ENCODE peak calls at places on chromosomes 3 and 15, in ten cellular contexts. H is A549; C is GM12865; W is PC-3; U is CD4-positive, CD25-positive, alpha-beta regulatory T cell; T is GM23338; L is GM12878; Z is cardiac muscle cell; Y is kidney epithelial cell; R is heart left ventricle. D is an unnamed sample.

GRCh38 chr3:119990888-119991287 is 103.4 kb downstream of the GSK3B start:
- DNase-seq in H (no peak), C (no peak), W (peak), U (no peak), T (no peak), L (no peak), Z (no peak), Y (no peak), R (no peak), D (peak)

GRCh38 chr3:38003371-38003816 is 12.8 kb downstream of the VILL start:
- DNase-seq in H (peak), C (peak), W (peak), U (peak), T (peak), L (no peak), Z (peak), Y (no peak), R (peak), D (peak)

GRCh38 chr3:152460936-152461335 is 192.2 kb downstream of the MBNL1 start:
- DNase-seq in H (no peak), C (no peak), W (no peak), U (no peak), T (no peak), L (no peak), Z (no peak), Y (no peak), R (no peak), D (no peak)

GRCh38 chr3:15646924-15647511 is 45.5 kb downstream of the BTD start:
- DNase-seq in H (peak), C (peak), W (peak), U (no peak), T (no peak), L (no peak), Z (no peak), Y (peak), R (peak), D (peak)

GRCh38 chr15:38538328-38539007 is 26.1 kb downstream of the RASGRP1 start:
- DNase-seq in H (no peak), C (no peak), W (no peak), U (peak), T (no peak), L (no peak), Z (no peak), Y (no peak), R (no peak), D (no peak)

GRCh38 chr3:115833074-115833473 is 209.8 kb downstream of the GAP43 start:
- DNase-seq in H (no peak), C (no peak), W (no peak), U (no peak), T (no peak), L (no peak), Z (no peak), Y (no peak), R (no peak), D (peak)

GRCh38 chr3:190117995-190118394 is 2.7 kb downstream of the P3H2 start:
- DNase-seq in H (no peak), C (no peak), W (no peak), U (no peak), T (peak), L (no peak), Z (no peak), Y (no peak), R (no peak), D (peak)

GRCh38 chr3:50652709-50653108 is 22.0 kb upstream of the DOCK3 start:
- DNase-seq in H (peak), C (peak), W (peak), U (peak), T (peak), L (peak), Z (peak), Y (no peak), R (no peak), D (no peak)

GRCh38 chr3:170003881-170004356 is 33.9 kb upstream of the GPR160 start:
- DNase-seq in H (no peak), C (no peak), W (no peak), U (no peak), T (no peak), L (no peak), Z (no peak), Y (no peak), R (no peak), D (no peak)

GRCh38 chr3:142051351-142051750 is 98.0 kb downstream of the TFDP2 start:
- DNase-seq in H (no peak), C (no peak), W (no peak), U (no peak), T (no peak), L (no peak), Z (no peak), Y (no peak), R (no peak), D (no peak)

GRCh38 chr3:184260571-184261269 is 633 bp downstream of the CAMK2N2 start:
- DNase-seq in H (no peak), C (no peak), W (no peak), U (no peak), T (peak), L (no peak), Z (no peak), Y (no peak), R (no peak), D (no peak)

DNA sequence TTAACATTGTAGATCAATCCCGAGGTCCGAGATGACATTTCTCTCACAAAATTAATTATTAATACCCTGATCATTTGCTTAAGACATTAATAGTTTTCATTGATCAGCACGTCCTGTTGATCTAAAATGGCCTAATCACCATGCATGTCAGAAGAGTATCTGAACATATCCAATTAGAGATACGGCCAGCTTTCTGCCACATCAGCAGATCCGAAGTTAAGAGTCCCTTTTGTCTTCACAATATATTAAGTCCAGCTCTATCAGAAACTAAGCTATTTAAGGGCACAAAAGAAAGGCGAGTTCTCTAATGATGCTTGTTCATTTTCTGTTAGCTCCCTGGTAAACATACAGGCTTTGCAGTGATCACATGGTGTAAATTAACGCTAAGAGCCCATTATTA is 470.3 kb downstream of the CNTN4 start:
- DNase-seq in H (no peak), C (no peak), W (no peak), U (no peak), T (no peak), L (no peak), Z (no peak), Y (no peak), R (no peak), D (no peak)
- H3K4me3 ChIP-seq in H (no peak), C (no peak), W (no peak), U (no peak), T (no peak), L (no peak), Z (no peak), Y (no peak), R (no peak), D (no peak)

GRCh38 chr15:65841121-65841930 is 28.0 kb upstream of the RAB11A start:
- DNase-seq in H (no peak), C (no peak), W (no peak), U (no peak), T (no peak), L (no peak), Z (no peak), Y (peak), R (no peak), D (peak)
- H3K4me3 ChIP-seq in H (no peak), C (no peak), W (no peak), U (no peak), T (no peak), L (no peak), Z (no peak), Y (peak), R (no peak), D (peak)

GRCh38 chr15:76347507-76348055 is 11.0 kb downstream of the ISL2 start:
- DNase-seq in H (no peak), C (no peak), W (no peak), U (no peak), T (no peak), L (no peak), Z (peak), Y (no peak), R (no peak), D (no peak)
- H3K4me3 ChIP-seq in H (no peak), C (no peak), W (no peak), U (no peak), T (peak), L (no peak), Z (peak), Y (no peak), R (no peak), D (peak)

DNA sequence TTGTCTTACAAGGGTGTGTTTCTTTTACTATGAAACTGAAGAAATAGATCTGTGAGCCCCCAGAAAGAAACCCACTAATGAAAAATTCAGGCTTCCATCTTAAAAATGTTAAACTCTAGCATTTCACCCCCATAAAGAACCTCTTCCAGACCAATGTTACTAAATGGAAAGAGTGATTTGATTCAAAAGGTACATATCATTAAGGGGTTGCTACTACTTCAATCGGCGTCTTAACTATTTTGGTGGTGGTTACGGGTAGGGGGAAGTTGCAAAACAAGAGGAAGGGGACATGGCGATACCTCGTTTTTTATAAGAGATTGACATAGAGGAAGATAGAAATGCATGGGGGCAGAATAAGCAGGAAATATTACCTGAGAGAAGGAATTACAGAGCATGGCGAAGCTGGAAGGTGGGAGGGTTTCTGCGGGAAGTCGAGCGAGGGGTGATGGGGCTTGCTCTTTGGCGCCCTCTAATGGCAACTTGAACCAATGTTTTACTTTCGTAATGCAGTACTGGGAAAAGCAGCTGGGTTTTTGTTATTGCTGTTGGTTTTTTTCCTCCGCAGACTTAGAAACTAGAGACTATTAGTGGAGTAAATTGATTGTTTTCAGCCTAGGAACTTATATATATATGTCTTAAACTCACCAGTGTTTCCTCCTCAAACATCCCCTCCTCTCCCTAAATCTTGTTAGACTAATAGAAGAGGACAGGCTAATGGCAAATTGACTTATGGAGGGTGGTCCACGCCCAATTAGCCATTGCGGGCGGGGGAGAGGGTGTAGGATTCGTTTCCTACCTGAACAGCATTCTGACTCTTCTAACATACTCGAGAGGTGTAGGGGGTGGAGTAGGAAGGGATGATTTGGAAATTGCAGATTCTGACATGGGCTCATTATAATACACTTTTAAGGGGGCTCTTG is 11.3 kb upstream of the SOX2 start:
- DNase-seq in H (peak), C (peak), W (peak), U (peak), T (peak), L (peak), Z (peak), Y (peak), R (no peak), D (peak)
- H3K4me3 ChIP-seq in H (peak), C (peak), W (peak), U (peak), T (peak), L (no peak), Z (no peak), Y (no peak), R (no peak), D (peak)

DNA sequence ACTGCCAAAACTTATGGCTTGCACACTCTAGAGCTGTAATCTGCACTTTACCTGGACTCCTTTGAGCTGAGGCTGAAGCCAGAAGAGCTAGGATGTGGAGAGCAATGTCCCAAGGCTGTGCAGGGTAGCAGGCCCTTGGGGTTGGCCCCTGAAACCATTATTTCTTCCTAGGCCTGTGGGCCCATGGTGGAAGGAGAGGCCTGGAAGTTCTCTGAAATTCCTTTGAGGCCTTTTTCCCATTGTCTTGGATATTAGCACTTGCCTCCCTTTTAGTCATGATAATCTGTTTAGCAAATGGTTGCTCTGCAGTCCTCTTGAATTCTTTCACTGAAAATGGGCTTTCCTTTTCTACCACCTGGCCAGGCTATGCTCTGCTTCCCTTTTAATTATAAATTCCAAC is 102.0 kb upstream of the SGO1 start:
- DNase-seq in H (no peak), C (no peak), W (no peak), U (no peak), T (peak), L (no peak), Z (no peak), Y (no peak), R (no peak), D (no peak)
- H3K4me3 ChIP-seq in H (no peak), C (no peak), W (no peak), U (no peak), T (no peak), L (no peak), Z (no peak), Y (no peak), R (no peak), D (no peak)

GRCh38 chr3:46989146-46989810 is 9.8 kb downstream of the NBEAL2 start:
- DNase-seq in H (no peak), C (no peak), W (no peak), U (no peak), T (peak), L (no peak), Z (no peak), Y (no peak), R (no peak), D (no peak)

GRCh38 chr3:46986055-46986730 is 6.7 kb downstream of the NBEAL2 start:
- DNase-seq in H (no peak), C (no peak), W (no peak), U (no peak), T (no peak), L (no peak), Z (no peak), Y (no peak), R (peak), D (no peak)

GRCh38 chr3:46988616-46989015 is 9.2 kb downstream of the NBEAL2 start:
- DNase-seq in H (no peak), C (no peak), W (no peak), U (no peak), T (no peak), L (no peak), Z (no peak), Y (no peak), R (no peak), D (no peak)

GRCh38 chr3:46986782-46987484 is 7.5 kb downstream of the NBEAL2 start:
- DNase-seq in H (no peak), C (no peak), W (no peak), U (no peak), T (peak), L (no peak), Z (peak), Y (no peak), R (peak), D (no peak)

GRCh38 chr3:46987485-46988401 is 8.3 kb downstream of the NBEAL2 start:
- DNase-seq in H (no peak), C (peak), W (no peak), U (peak), T (peak), L (peak), Z (no peak), Y (no peak), R (peak), D (no peak)
- H3K4me3 ChIP-seq in H (no peak), C (peak), W (no peak), U (peak), T (peak), L (peak), Z (no peak), Y (no peak), R (no peak), D (no peak)

GRCh38 chr15:68053701-68053996 is 466 bp upstream of the PIAS1 start:
- DNase-seq in H (no peak), C (no peak), W (no peak), U (no peak), T (no peak), L (no peak), Z (no peak), Y (no peak), R (no peak), D (no peak)
- H3K4me3 ChIP-seq in H (peak), C (peak), W (peak), U (peak), T (peak), L (peak), Z (peak), Y (peak), R (peak), D (peak)

GRCh38 chr15:70023064-70023768 is 74.5 kb downstream of the TLE3 start:
- DNase-seq in H (no peak), C (peak), W (peak), U (peak), T (no peak), L (peak), Z (no peak), Y (peak), R (no peak), D (peak)
- H3K4me3 ChIP-seq in H (no peak), C (peak), W (peak), U (no peak), T (no peak), L (no peak), Z (no peak), Y (no peak), R (no peak), D (no peak)

D was measured in AG10803.